ENCODE peak calls at places on chromosome 4, in nine cellular contexts. I, J, R, Z, F, C, H, B and S are unnamed samples.

GRCh38 chr4:132642196-132642817 is 506.8 kb upstream of the PCDH10 start:
- DNase-seq in I (peak; percentile 21), J (no peak), R (no peak), Z (no peak), F (peak; percentile 2), C (peak; percentile 55), H (peak; percentile 14), B (peak; percentile 36), S (peak; percentile 7)

GRCh38 chr4:37685211-37685725 is 908 bp downstream of the RELL1 start:
- DNase-seq in I (no peak), J (peak; percentile 10), R (no peak), Z (peak; percentile 85), F (no peak), C (no peak), H (no peak), B (no peak), S (no peak)

GRCh38 chr4:1194028-1194900 is 21.9 kb upstream of the SPON2 start:
- DNase-seq in I (no peak), J (no peak), R (no peak), Z (no peak), F (no peak), C (peak; percentile 16), H (peak; percentile 39), B (peak; percentile 36), S (no peak)

GRCh38 chr4:7134737-7135388 is 57.5 kb upstream of the SORCS2 start:
- DNase-seq in I (no peak), J (no peak), R (no peak), Z (no peak), F (peak; percentile 74), C (no peak), H (no peak), B (no peak), S (peak; percentile 65)

GRCh38 chr4:139243448-139244365 is 36.3 kb downstream of the MGARP start:
- DNase-seq in I (no peak), J (no peak), R (no peak), Z (no peak), F (peak; percentile 84), C (no peak), H (no peak), B (no peak), S (peak; percentile 44)

GRCh38 chr4:64230709-64231310 is 178.4 kb downstream of the TECRL start:
- DNase-seq in I (no peak), J (no peak), R (no peak), Z (no peak), F (no peak), C (no peak), H (no peak), B (no peak), S (no peak)

GRCh38 chr4:136002316-136002715 is 1530.0 kb downstream of the PCDH18 start:
- DNase-seq in I (no peak), J (no peak), R (no peak), Z (no peak), F (no peak), C (no peak), H (no peak), B (no peak), S (no peak)

GRCh38 chr4:2827874-2828751 is 15.5 kb upstream of the ADD1 start:
- DNase-seq in I (no peak), J (no peak), R (no peak), Z (no peak), F (no peak), C (no peak), H (no peak), B (peak; percentile 6), S (no peak)

GRCh38 chr4:21596521-21596920 is 352.1 kb downstream of the KCNIP4 start:
- DNase-seq in I (peak; percentile 88), J (no peak), R (no peak), Z (no peak), F (no peak), C (no peak), H (peak; percentile 63), B (no peak), S (no peak)

GRCh38 chr4:68375667-68376559 is 26.0 kb upstream of the YTHDC1 start:
- DNase-seq in I (peak; percentile 45), J (peak; percentile 52), R (no peak), Z (peak; percentile 70), F (peak; percentile 18), C (peak; percentile 27), H (peak; percentile 52), B (peak; percentile 39), S (peak; percentile 5)

GRCh38 chr4:87188932-87189331 is 31.5 kb downstream of the KLHL8 start:
- DNase-seq in I (no peak), J (no peak), R (no peak), Z (no peak), F (no peak), C (no peak), H (no peak), B (no peak), S (no peak)

GRCh38 chr4:141719585-141719984 is 83.2 kb downstream of the IL15 start:
- DNase-seq in I (no peak), J (no peak), R (no peak), Z (no peak), F (no peak), C (no peak), H (no peak), B (no peak), S (no peak)

GRCh38 chr4:168589154-168589553 is 92.3 kb downstream of the PALLD start:
- DNase-seq in I (no peak), J (no peak), R (no peak), Z (no peak), F (peak; percentile 62), C (no peak), H (no peak), B (no peak), S (no peak)

GRCh38 chr4:113504422-113504821 is 257.1 kb downstream of the CAMK2D start:
- DNase-seq in I (no peak), J (no peak), R (no peak), Z (no peak), F (no peak), C (no peak), H (no peak), B (no peak), S (no peak)

GRCh38 chr4:4961936-4962335 is 57.3 kb downstream of the CYTL1 start:
- DNase-seq in I (no peak), J (no peak), R (no peak), Z (no peak), F (no peak), C (no peak), H (no peak), B (no peak), S (no peak)

GRCh38 chr4:122744229-122744628 is 11.7 kb downstream of the BBS12 start:
- DNase-seq in I (no peak), J (no peak), R (no peak), Z (no peak), F (no peak), C (no peak), H (no peak), B (no peak), S (no peak)

GRCh38 chr4:154911097-154911496 is 130.0 kb downstream of the RBM46 start:
- DNase-seq in I (no peak), J (no peak), R (no peak), Z (no peak), F (no peak), C (no peak), H (no peak), B (no peak), S (no peak)

GRCh38 chr4:140406292-140406691 is 21.2 kb downstream of the CLGN start:
- DNase-seq in I (no peak), J (no peak), R (no peak), Z (no peak), F (no peak), C (no peak), H (no peak), B (no peak), S (no peak)

GRCh38 chr4:26130173-26130572 is 190.6 kb upstream of the RBPJ start:
- DNase-seq in I (no peak), J (no peak), R (no peak), Z (no peak), F (no peak), C (no peak), H (no peak), B (no peak), S (no peak)

GRCh38 chr4:52852696-52853095 is 9.4 kb upstream of the RASL11B start:
- DNase-seq in I (no peak), J (no peak), R (no peak), Z (no peak), F (no peak), C (no peak), H (no peak), B (no peak), S (no peak)

GRCh38 chr4:163694385-163694784 is 199.9 kb downstream of the TMA16 start:
- DNase-seq in I (no peak), J (no peak), R (no peak), Z (no peak), F (no peak), C (no peak), H (no peak), B (no peak), S (no peak)

GRCh38 chr4:152613841-152614240 is 66.0 kb downstream of the TMEM154 start:
- DNase-seq in I (no peak), J (no peak), R (no peak), Z (no peak), F (no peak), C (no peak), H (no peak), B (no peak), S (no peak)

GRCh38 chr4:103802766-103803165 is 83.0 kb upstream of the TACR3 start:
- DNase-seq in I (no peak), J (no peak), R (no peak), Z (no peak), F (no peak), C (no peak), H (no peak), B (no peak), S (no peak)

GRCh38 chr4:77451530-77451929 is 154.1 kb upstream of the CXCL13 start:
- DNase-seq in I (no peak), J (no peak), R (no peak), Z (no peak), F (no peak), C (no peak), H (no peak), B (no peak), S (no peak)

GRCh38 chr4:173538148-173538902 is 8.3 kb upstream of the HAND2 start:
- DNase-seq in I (peak; percentile 68), J (no peak), R (no peak), Z (no peak), F (no peak), C (peak; percentile 58), H (peak; percentile 51), B (peak; percentile 49), S (no peak)

GRCh38 chr4:924107-925096 is 7.7 kb downstream of the GAK start:
- DNase-seq in I (no peak), J (no peak), R (no peak), Z (no peak), F (no peak), C (no peak), H (no peak), B (no peak), S (no peak)

GRCh38 chr4:1770245-1770644 is 22.8 kb upstream of the FGFR3 start:
- DNase-seq in I (no peak), J (no peak), R (no peak), Z (no peak), F (no peak), C (no peak), H (no peak), B (no peak), S (no peak)

GRCh38 chr4:156710571-156711195 is 260.9 kb downstream of the PDGFC start:
- DNase-seq in I (no peak), J (no peak), R (no peak), Z (no peak), F (no peak), C (no peak), H (no peak), B (no peak), S (no peak)

GRCh38 chr4:165994706-165995105 is 121.7 kb downstream of the TLL1 start:
- DNase-seq in I (no peak), J (no peak), R (no peak), Z (no peak), F (no peak), C (no peak), H (no peak), B (no peak), S (no peak)